ENCODE peak calls at places on chromosomes 13 and 19, in nine cellular contexts. One of them, this sample, is unnamed.
A peak's percentile ranks its signal among the peaks of the same experiment; 100 is the strongest.

GRCh38 chr13:34172048-34172447 is 354.1 kb downstream of the RFC3 start:
- DNase-seq in pancreas: no peak
- DNase-seq in amniotic stem cell: no peak
- DNase-seq in K562: no peak
- DNase-seq in HepG2: no peak
- DNase-seq in small intestine: no peak
- DNase-seq in pulmonary artery endothelial cell: no peak
- DNase-seq in T-helper 17 cell: no peak
- DNase-seq in activated CD4-positive, CD25-positive, alpha-beta regulatory T cell: no peak
- DNase-seq in this sample: no peak

GRCh38 chr13:27455331-27455855 is 5.0 kb upstream of the MTIF3 start:
- DNase-seq in T-helper 17 cell: no peak
- DNase-seq in activated CD4-positive, CD25-positive, alpha-beta regulatory T cell: no peak
- DNase-seq in pulmonary artery endothelial cell: no peak
- DNase-seq in HepG2: no peak
- DNase-seq in pancreas: no peak
- DNase-seq in small intestine: peak; percentile 56
- DNase-seq in K562: no peak
- DNase-seq in amniotic stem cell: no peak
- DNase-seq in this sample: no peak

GRCh38 chr19:34336781-34337271 is 28.2 kb upstream of the GPI start:
- DNase-seq in K562: peak; percentile 44
- DNase-seq in pancreas: no peak
- DNase-seq in T-helper 17 cell: peak; percentile 36
- DNase-seq in HepG2: no peak
- DNase-seq in small intestine: no peak
- DNase-seq in amniotic stem cell: peak; percentile 5
- DNase-seq in activated CD4-positive, CD25-positive, alpha-beta regulatory T cell: peak; percentile 11
- DNase-seq in pulmonary artery endothelial cell: no peak
- DNase-seq in this sample: no peak

GRCh38 chr13:27353166-27353583 is 71.2 kb upstream of the GTF3A start:
- DNase-seq in small intestine: peak; percentile 78
- DNase-seq in pancreas: no peak
- DNase-seq in HepG2: peak; percentile 30
- DNase-seq in activated CD4-positive, CD25-positive, alpha-beta regulatory T cell: no peak
- DNase-seq in amniotic stem cell: no peak
- DNase-seq in T-helper 17 cell: no peak
- DNase-seq in pulmonary artery endothelial cell: no peak
- DNase-seq in K562: no peak
- DNase-seq in this sample: no peak

GRCh38 chr13:113153810-113154748 is 4.4 kb upstream of the PROZ start:
- DNase-seq in T-helper 17 cell: peak; percentile 59
- DNase-seq in HepG2: peak; percentile 49
- DNase-seq in K562: peak; percentile 74
- DNase-seq in amniotic stem cell: peak; percentile 18
- DNase-seq in small intestine: peak; percentile 71
- DNase-seq in pulmonary artery endothelial cell: no peak
- DNase-seq in pancreas: peak; percentile 80
- DNase-seq in activated CD4-positive, CD25-positive, alpha-beta regulatory T cell: peak; percentile 74
- DNase-seq in this sample: peak; percentile 93

GRCh38 chr19:11624064-11624463 is 26.8 kb downstream of the ZNF627 start:
- DNase-seq in HepG2: peak; percentile 45
- DNase-seq in T-helper 17 cell: no peak
- DNase-seq in amniotic stem cell: peak; percentile 19
- DNase-seq in activated CD4-positive, CD25-positive, alpha-beta regulatory T cell: no peak
- DNase-seq in pulmonary artery endothelial cell: no peak
- DNase-seq in small intestine: peak; percentile 49
- DNase-seq in pancreas: no peak
- DNase-seq in K562: no peak
- DNase-seq in this sample: no peak

GRCh38 chr13:37978680-37979079 is 109.1 kb upstream of the TRPC4 start:
- DNase-seq in small intestine: no peak
- DNase-seq in K562: no peak
- DNase-seq in amniotic stem cell: no peak
- DNase-seq in T-helper 17 cell: no peak
- DNase-seq in pancreas: no peak
- DNase-seq in HepG2: no peak
- DNase-seq in pulmonary artery endothelial cell: no peak
- DNase-seq in activated CD4-positive, CD25-positive, alpha-beta regulatory T cell: no peak
- DNase-seq in this sample: no peak

GRCh38 chr19:6424190-6424938 is at the start of gene KHSRP:
- DNase-seq in pancreas: no peak
- DNase-seq in amniotic stem cell: no peak
- DNase-seq in K562: peak; percentile 91
- DNase-seq in T-helper 17 cell: peak; percentile 22
- DNase-seq in activated CD4-positive, CD25-positive, alpha-beta regulatory T cell: no peak
- DNase-seq in HepG2: no peak
- DNase-seq in small intestine: no peak
- DNase-seq in pulmonary artery endothelial cell: no peak
- DNase-seq in this sample: no peak

GRCh38 chr19:6233827-6234511 is 45.8 kb downstream of the MLLT1 start:
- DNase-seq in T-helper 17 cell: no peak
- DNase-seq in small intestine: peak; percentile 25
- DNase-seq in pulmonary artery endothelial cell: no peak
- DNase-seq in HepG2: no peak
- DNase-seq in amniotic stem cell: no peak
- DNase-seq in pancreas: peak; percentile 52
- DNase-seq in activated CD4-positive, CD25-positive, alpha-beta regulatory T cell: no peak
- DNase-seq in K562: peak; percentile 39
- DNase-seq in this sample: peak; percentile 95

GRCh38 chr19:6654347-6655310 is 15.3 kb downstream of the TNFSF14 start:
- DNase-seq in pulmonary artery endothelial cell: no peak
- DNase-seq in T-helper 17 cell: no peak
- DNase-seq in HepG2: no peak
- DNase-seq in pancreas: no peak
- DNase-seq in activated CD4-positive, CD25-positive, alpha-beta regulatory T cell: no peak
- DNase-seq in K562: no peak
- DNase-seq in small intestine: peak; percentile 63
- DNase-seq in amniotic stem cell: no peak
- DNase-seq in this sample: no peak

GRCh38 chr19:45825263-45825605 is 10.1 kb upstream of the RSPH6A start:
- DNase-seq in small intestine: no peak
- DNase-seq in activated CD4-positive, CD25-positive, alpha-beta regulatory T cell: no peak
- DNase-seq in K562: no peak
- DNase-seq in pulmonary artery endothelial cell: no peak
- DNase-seq in amniotic stem cell: no peak
- DNase-seq in T-helper 17 cell: no peak
- DNase-seq in HepG2: no peak
- DNase-seq in pancreas: no peak
- DNase-seq in this sample: no peak

GRCh38 chr13:79735228-79735627 is 254.3 kb downstream of the NDFIP2 start:
- DNase-seq in K562: no peak
- DNase-seq in T-helper 17 cell: no peak
- DNase-seq in amniotic stem cell: no peak
- DNase-seq in HepG2: no peak
- DNase-seq in pulmonary artery endothelial cell: no peak
- DNase-seq in activated CD4-positive, CD25-positive, alpha-beta regulatory T cell: no peak
- DNase-seq in small intestine: no peak
- DNase-seq in pancreas: no peak
- DNase-seq in this sample: no peak

GRCh38 chr13:28434934-28435333 is 60.0 kb downstream of the FLT1 start:
- DNase-seq in T-helper 17 cell: no peak
- DNase-seq in amniotic stem cell: no peak
- DNase-seq in pulmonary artery endothelial cell: no peak
- DNase-seq in small intestine: no peak
- DNase-seq in HepG2: no peak
- DNase-seq in K562: no peak
- DNase-seq in activated CD4-positive, CD25-positive, alpha-beta regulatory T cell: no peak
- DNase-seq in pancreas: no peak
- DNase-seq in this sample: no peak

GRCh38 chr19:18743281-18743825 is 47.8 kb downstream of the COMP start:
- DNase-seq in HepG2: no peak
- DNase-seq in activated CD4-positive, CD25-positive, alpha-beta regulatory T cell: no peak
- DNase-seq in amniotic stem cell: no peak
- DNase-seq in pancreas: peak; percentile 54
- DNase-seq in small intestine: peak; percentile 85
- DNase-seq in pulmonary artery endothelial cell: no peak
- DNase-seq in K562: peak; percentile 88
- DNase-seq in T-helper 17 cell: no peak
- DNase-seq in this sample: peak; percentile 89

GRCh38 chr13:30618938-30619289 is 1.2 kb downstream of the USPL1 start:
- DNase-seq in T-helper 17 cell: no peak
- DNase-seq in amniotic stem cell: no peak
- DNase-seq in HepG2: no peak
- DNase-seq in activated CD4-positive, CD25-positive, alpha-beta regulatory T cell: no peak
- DNase-seq in pulmonary artery endothelial cell: no peak
- DNase-seq in K562: no peak
- DNase-seq in small intestine: no peak
- DNase-seq in pancreas: no peak
- DNase-seq in this sample: no peak